ENCODE peak calls at places on chromosomes 13 and 19, in five cellular contexts. One of them, this sample, is unnamed.

GRCh38 chr19:55173717-55174409 is 6.2 kb downstream of the SYT5 start:
- DNase-seq in BJ: peak
- DNase-seq in transverse colon: peak
- DNase-seq in suprapubic skin: no peak
- DNase-seq in neural progenitor cell: peak
- DNase-seq in this sample: no peak

GRCh38 chr19:56822755-56823154 is 17.8 kb downstream of the PEG3 start:
- DNase-seq in BJ: no peak
- DNase-seq in transverse colon: no peak
- DNase-seq in suprapubic skin: no peak
- DNase-seq in neural progenitor cell: no peak
- DNase-seq in this sample: no peak

GRCh38 chr13:66853559-66853958 is 376.6 kb downstream of the PCDH9 start:
- DNase-seq in BJ: no peak
- DNase-seq in transverse colon: no peak
- DNase-seq in suprapubic skin: no peak
- DNase-seq in neural progenitor cell: no peak
- DNase-seq in this sample: no peak

GRCh38 chr19:20247016-20247683 is 80.1 kb downstream of the ZNF486 start:
- DNase-seq in BJ: no peak
- DNase-seq in transverse colon: no peak
- DNase-seq in suprapubic skin: no peak
- DNase-seq in neural progenitor cell: peak
- DNase-seq in this sample: no peak

GRCh38 chr19:47779524-47780214 is 1.2 kb downstream of the SELENOW start:
- DNase-seq in BJ: no peak
- DNase-seq in transverse colon: peak
- DNase-seq in suprapubic skin: no peak
- DNase-seq in neural progenitor cell: no peak
- DNase-seq in this sample: no peak

GRCh38 chr13:111516712-111517640 is 196.5 kb downstream of the TEX29 start:
- DNase-seq in BJ: no peak
- DNase-seq in transverse colon: no peak
- DNase-seq in suprapubic skin: no peak
- DNase-seq in neural progenitor cell: no peak
- DNase-seq in this sample: no peak

GRCh38 chr19:4114181-4114580 is 9.7 kb downstream of the MAP2K2 start:
- DNase-seq in BJ: no peak
- DNase-seq in transverse colon: no peak
- DNase-seq in suprapubic skin: no peak
- DNase-seq in neural progenitor cell: no peak
- DNase-seq in this sample: no peak

GRCh38 chr19:3366104-3366760 is at the start of gene NFIC:
- DNase-seq in BJ: no peak
- DNase-seq in transverse colon: peak
- DNase-seq in suprapubic skin: peak
- DNase-seq in neural progenitor cell: peak
- DNase-seq in this sample: peak

GRCh38 chr13:114115191-114115671 is 17.2 kb downstream of the RASA3 start:
- DNase-seq in BJ: no peak
- DNase-seq in transverse colon: peak
- DNase-seq in suprapubic skin: peak
- DNase-seq in neural progenitor cell: no peak
- DNase-seq in this sample: no peak

GRCh38 chr19:42272989-42273406 is 3.9 kb downstream of the CIC start:
- DNase-seq in BJ: no peak
- DNase-seq in transverse colon: no peak
- DNase-seq in suprapubic skin: peak
- DNase-seq in neural progenitor cell: no peak
- DNase-seq in this sample: no peak

GRCh38 chr19:4379383-4380253 is 20.7 kb downstream of the SH3GL1 start:
- DNase-seq in BJ: no peak
- DNase-seq in transverse colon: no peak
- DNase-seq in suprapubic skin: no peak
- DNase-seq in neural progenitor cell: no peak
- DNase-seq in this sample: no peak

GRCh38 chr19:2391118-2391725 is 31.2 kb downstream of the TMPRSS9 start:
- DNase-seq in BJ: no peak
- DNase-seq in transverse colon: no peak
- DNase-seq in suprapubic skin: no peak
- DNase-seq in neural progenitor cell: peak
- DNase-seq in this sample: peak

GRCh38 chr13:73173160-73173905 is 114.5 kb downstream of the KLF5 start:
- DNase-seq in BJ: no peak
- DNase-seq in transverse colon: no peak
- DNase-seq in suprapubic skin: no peak
- DNase-seq in neural progenitor cell: no peak
- DNase-seq in this sample: no peak

GRCh38 chr19:18590273-18591272 is 2.0 kb downstream of the REX1BD start:
- DNase-seq in BJ: no peak
- DNase-seq in transverse colon: peak
- DNase-seq in suprapubic skin: no peak
- DNase-seq in neural progenitor cell: peak
- DNase-seq in this sample: no peak

GRCh38 chr19:10637894-10638293 is 12.5 kb downstream of the SLC44A2 start:
- DNase-seq in BJ: no peak
- DNase-seq in transverse colon: no peak
- DNase-seq in suprapubic skin: no peak
- DNase-seq in neural progenitor cell: no peak
- DNase-seq in this sample: no peak

GRCh38 chr13:77176350-77176749 is 149.4 kb upstream of the FBXL3 start:
- DNase-seq in BJ: no peak
- DNase-seq in transverse colon: no peak
- DNase-seq in suprapubic skin: no peak
- DNase-seq in neural progenitor cell: no peak
- DNase-seq in this sample: peak

GRCh38 chr13:113216165-113217056 is 7.0 kb downstream of the CUL4A start:
- DNase-seq in BJ: peak
- DNase-seq in transverse colon: peak
- DNase-seq in suprapubic skin: no peak
- DNase-seq in neural progenitor cell: peak
- DNase-seq in this sample: no peak

GRCh38 chr19:5193192-5193591 is 147.4 kb downstream of the PTPRS start:
- DNase-seq in BJ: no peak
- DNase-seq in transverse colon: no peak
- DNase-seq in suprapubic skin: no peak
- DNase-seq in neural progenitor cell: peak
- DNase-seq in this sample: no peak

DNA sequence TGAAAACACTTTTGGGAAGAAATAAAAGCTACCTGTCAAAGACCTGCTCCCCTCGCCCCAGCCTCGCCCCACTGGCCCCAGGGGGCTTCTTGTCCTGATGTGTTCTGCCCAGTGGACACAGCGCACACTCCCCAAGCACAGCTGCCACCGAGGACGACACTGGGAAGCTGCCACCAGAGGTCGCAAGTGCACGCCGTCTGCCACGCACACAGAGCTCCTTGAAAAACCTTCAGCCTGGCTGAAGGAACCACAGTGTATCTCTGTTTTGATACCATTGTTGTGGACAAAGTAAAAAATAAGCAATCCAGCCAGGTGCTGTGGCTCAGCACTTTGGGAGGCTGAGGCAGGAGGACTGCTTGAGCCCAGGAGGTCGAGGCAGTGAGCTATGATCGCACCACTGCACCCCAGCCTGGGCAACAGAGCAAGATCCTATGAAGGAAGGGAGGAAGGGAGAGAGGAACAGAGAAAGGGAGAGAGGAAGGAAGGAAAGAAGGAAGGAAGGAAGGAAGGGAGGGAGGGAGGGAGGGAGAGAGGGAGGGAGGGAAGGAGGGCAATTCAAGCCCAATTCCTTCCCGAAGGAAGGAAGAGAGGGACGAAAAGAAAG is 57.3 kb downstream of the CEBPG start:
- DNase-seq in BJ: no peak
- DNase-seq in transverse colon: peak
- DNase-seq in suprapubic skin: peak
- DNase-seq in neural progenitor cell: peak
- DNase-seq in this sample: no peak
- TF ChIP-seq CTCF in BJ: peak
- TF ChIP-seq CTCF in transverse colon: peak
- TF ChIP-seq CTCF in suprapubic skin: peak
- TF ChIP-seq CTCF in neural progenitor cell: peak
- TF ChIP-seq CTCF in this sample: peak

GRCh38 chr19:13001166-13001501 is 5.9 kb downstream of the NFIX start:
- DNase-seq in BJ: no peak
- DNase-seq in transverse colon: no peak
- DNase-seq in suprapubic skin: no peak
- DNase-seq in neural progenitor cell: no peak
- DNase-seq in this sample: no peak
- H3K4me3 ChIP-seq in BJ: no peak
- H3K4me3 ChIP-seq in transverse colon: no peak
- H3K4me3 ChIP-seq in suprapubic skin: peak
- H3K4me3 ChIP-seq in neural progenitor cell: no peak
- H3K4me3 ChIP-seq in this sample: no peak

GRCh38 chr19:39471756-39472536 is 8.7 kb upstream of the TIMM50 start:
- DNase-seq in BJ: no peak
- DNase-seq in transverse colon: no peak
- DNase-seq in suprapubic skin: no peak
- DNase-seq in neural progenitor cell: no peak
- DNase-seq in this sample: no peak

GRCh38 chr19:39474139-39474620 is 6.5 kb upstream of the TIMM50 start:
- DNase-seq in BJ: no peak
- DNase-seq in transverse colon: peak
- DNase-seq in suprapubic skin: no peak
- DNase-seq in neural progenitor cell: peak
- DNase-seq in this sample: no peak

GRCh38 chr19:39472746-39473442 is 7.7 kb upstream of the TIMM50 start:
- DNase-seq in BJ: no peak
- DNase-seq in transverse colon: no peak
- DNase-seq in suprapubic skin: no peak
- DNase-seq in neural progenitor cell: no peak
- DNase-seq in this sample: no peak

GRCh38 chr19:39475748-39476147 is 4.9 kb upstream of the TIMM50 start:
- DNase-seq in BJ: no peak
- DNase-seq in transverse colon: no peak
- DNase-seq in suprapubic skin: no peak
- DNase-seq in neural progenitor cell: no peak
- DNase-seq in this sample: no peak

DNA sequence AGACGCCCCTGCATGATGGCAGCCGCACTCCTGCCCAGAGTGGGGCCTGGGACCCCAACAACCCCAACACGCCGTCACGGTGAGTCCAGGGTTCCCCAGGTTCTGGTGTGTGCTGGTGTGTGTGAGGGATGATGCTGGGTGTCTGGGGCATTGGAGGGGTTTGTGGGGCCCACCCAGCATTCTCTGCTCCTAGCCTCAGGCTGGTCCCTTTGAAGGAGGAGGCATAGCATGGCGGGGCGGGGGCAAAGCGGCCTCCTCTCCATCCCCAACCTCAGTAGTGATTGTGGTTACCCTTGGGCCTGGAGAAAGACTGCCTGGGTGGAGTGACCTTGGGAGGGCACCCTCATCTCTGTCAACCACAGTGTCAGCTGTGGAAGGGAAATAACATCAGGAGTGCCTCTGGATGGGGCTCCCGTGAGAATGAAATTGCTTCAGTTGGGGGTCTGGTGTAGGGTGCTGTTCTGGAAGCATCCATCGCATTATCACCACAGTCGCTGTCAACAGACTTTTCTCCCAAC is 7.1 kb upstream of the TIMM50 start:
- DNase-seq in BJ: no peak
- DNase-seq in transverse colon: no peak
- DNase-seq in suprapubic skin: no peak
- DNase-seq in neural progenitor cell: no peak
- DNase-seq in this sample: no peak
- TF ChIP-seq CTCF in BJ: no peak
- TF ChIP-seq CTCF in transverse colon: no peak
- TF ChIP-seq CTCF in suprapubic skin: no peak
- TF ChIP-seq CTCF in neural progenitor cell: no peak
- TF ChIP-seq CTCF in this sample: no peak

GRCh38 chr19:46378268-46378667 is 31.4 kb downstream of the PPP5C start:
- DNase-seq in BJ: peak
- DNase-seq in transverse colon: no peak
- DNase-seq in suprapubic skin: no peak
- DNase-seq in neural progenitor cell: no peak
- DNase-seq in this sample: peak
- H3K4me3 ChIP-seq in BJ: no peak
- H3K4me3 ChIP-seq in transverse colon: no peak
- H3K4me3 ChIP-seq in suprapubic skin: no peak
- H3K4me3 ChIP-seq in neural progenitor cell: no peak
- H3K4me3 ChIP-seq in this sample: no peak

DNA sequence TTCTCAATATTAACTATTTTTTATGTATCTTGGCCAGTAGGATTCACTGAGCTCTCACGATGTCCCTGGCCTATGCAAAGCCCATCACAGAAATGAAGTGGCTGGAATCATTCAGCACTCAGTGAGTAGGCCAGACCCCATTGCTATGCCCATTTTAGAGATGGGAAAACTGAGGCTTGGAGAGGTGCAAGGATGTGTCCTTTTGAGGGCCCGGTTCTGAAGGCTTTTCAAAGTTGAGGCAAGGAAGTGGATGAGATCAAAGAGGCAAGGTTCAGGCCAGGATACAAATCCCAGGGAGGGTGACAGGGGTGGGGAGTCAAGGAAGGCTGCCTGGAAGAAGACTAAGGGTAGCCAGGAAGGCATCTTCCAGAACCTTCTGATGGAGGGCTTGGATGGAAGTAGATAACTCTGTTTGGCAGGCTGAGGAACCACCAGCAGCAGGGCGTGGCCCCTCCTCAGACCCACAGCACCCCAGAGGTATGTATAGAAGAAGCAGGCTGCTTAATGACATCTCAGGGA is 18.8 kb upstream of the ERCC1 start:
- DNase-seq in BJ: no peak
- DNase-seq in transverse colon: no peak
- DNase-seq in suprapubic skin: no peak
- DNase-seq in neural progenitor cell: no peak
- DNase-seq in this sample: no peak
- TF ChIP-seq CTCF in BJ: no peak
- TF ChIP-seq CTCF in transverse colon: no peak
- TF ChIP-seq CTCF in suprapubic skin: no peak
- TF ChIP-seq CTCF in neural progenitor cell: no peak
- TF ChIP-seq CTCF in this sample: no peak

DNA sequence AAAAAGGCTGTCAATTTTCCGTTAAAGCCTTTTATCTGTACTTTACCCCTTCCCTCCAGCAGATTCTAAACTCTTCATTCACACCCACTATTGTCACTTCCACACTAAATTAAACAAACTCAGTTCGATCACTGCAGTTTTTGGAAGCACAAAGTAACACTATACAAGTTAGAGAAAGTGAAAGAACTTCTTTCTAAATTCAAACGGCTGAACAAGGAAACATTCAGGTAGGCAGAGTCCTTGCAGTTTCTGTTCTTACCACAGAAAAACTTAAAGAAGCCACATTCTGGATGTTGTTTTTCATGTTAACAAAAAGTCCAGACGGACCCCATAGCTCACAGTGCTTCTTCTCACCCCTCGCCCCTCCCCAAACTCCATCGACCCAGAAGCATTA is 27.5 kb upstream of the UBE2L5 start:
- DNase-seq in BJ: no peak
- DNase-seq in transverse colon: no peak
- DNase-seq in suprapubic skin: no peak
- DNase-seq in neural progenitor cell: no peak
- DNase-seq in this sample: no peak
- H3K4me3 ChIP-seq in BJ: peak
- H3K4me3 ChIP-seq in transverse colon: peak
- H3K4me3 ChIP-seq in suprapubic skin: peak
- H3K4me3 ChIP-seq in neural progenitor cell: no peak
- H3K4me3 ChIP-seq in this sample: peak